ENCODE peak calls at places on chromosomes 16 and 17, in nine cellular contexts. G is body of pancreas, R is sigmoid colon, V is ovary, L is ascending aorta, T is GM06990, O is GM12865, D is foreskin fibroblast, F is fibroblast of villous mesenchyme. N is an unnamed sample.

GRCh38 chr17:72562628-72563188 is 441.9 kb downstream of the SOX9 start:
- DNase-seq in G (no peak), R (no peak), V (no peak), L (no peak), T (no peak), O (no peak), D (no peak), F (no peak), N (no peak)

GRCh38 chr17:37702605-37703004 is 42.3 kb downstream of the HNF1B start:
- DNase-seq in G (no peak), R (no peak), V (no peak), L (no peak), T (no peak), O (no peak), D (peak), F (peak), N (peak)

GRCh38 chr17:17605747-17606083 is 14.2 kb upstream of the PEMT start:
- DNase-seq in G (no peak), R (no peak), V (no peak), L (no peak), T (no peak), O (peak), D (peak), F (peak), N (peak)

GRCh38 chr16:56203052-56203451 is 11.8 kb downstream of the GNAO1 start:
- DNase-seq in G (no peak), R (no peak), V (no peak), L (no peak), T (no peak), O (peak), D (peak), F (peak), N (no peak)

GRCh38 chr16:72597938-72598337 is 426.0 kb upstream of the PMFBP1 start:
- DNase-seq in G (no peak), R (no peak), V (no peak), L (no peak), T (peak), O (peak), D (no peak), F (no peak), N (no peak)

GRCh38 chr16:81035975-81036750 is 521 bp downstream of the ATMIN start:
- DNase-seq in G (peak), R (peak), V (peak), L (peak), T (peak), O (peak), D (peak), F (peak), N (peak)

GRCh38 chr17:4004517-4005295 is 40.5 kb upstream of the ATP2A3 start:
- DNase-seq in G (peak), R (peak), V (no peak), L (peak), T (peak), O (peak), D (peak), F (peak), N (peak)

GRCh38 chr17:64741038-64741641 is 79.0 kb upstream of the SMURF2 start:
- DNase-seq in G (peak), R (no peak), V (no peak), L (peak), T (no peak), O (no peak), D (peak), F (peak), N (peak)

GRCh38 chr16:2162676-2163118 is 7.1 kb downstream of the TRAF7 start:
- DNase-seq in G (no peak), R (no peak), V (no peak), L (no peak), T (no peak), O (no peak), D (no peak), F (no peak), N (no peak)

GRCh38 chr17:76789235-76789788 is 51.4 kb downstream of the MFSD11 start:
- DNase-seq in G (no peak), R (no peak), V (no peak), L (no peak), T (no peak), O (no peak), D (no peak), F (peak), N (no peak)

GRCh38 chr16:55047331-55047730 is 116.7 kb downstream of the IRX5 start:
- DNase-seq in G (no peak), R (peak), V (no peak), L (peak), T (no peak), O (no peak), D (no peak), F (no peak), N (no peak)

GRCh38 chr16:31141489-31142108 is 6.1 kb upstream of the PRSS8 start:
- DNase-seq in G (no peak), R (peak), V (peak), L (peak), T (no peak), O (no peak), D (no peak), F (no peak), N (no peak)

GRCh38 chr16:68784721-68785120 is 47.6 kb downstream of the CDH1 start:
- DNase-seq in G (no peak), R (no peak), V (no peak), L (no peak), T (no peak), O (no peak), D (no peak), F (no peak), N (no peak)

GRCh38 chr16:62548095-62548494 is 511.9 kb upstream of the CDH8 start:
- DNase-seq in G (no peak), R (no peak), V (no peak), L (no peak), T (no peak), O (no peak), D (no peak), F (no peak), N (no peak)

GRCh38 chr16:76741623-76742022 is 449.4 kb upstream of the MON1B start:
- DNase-seq in G (no peak), R (no peak), V (no peak), L (no peak), T (no peak), O (no peak), D (peak), F (no peak), N (no peak)

GRCh38 chr17:80678621-80679020 is 134.0 kb downstream of the RPTOR start:
- DNase-seq in G (no peak), R (no peak), V (no peak), L (no peak), T (no peak), O (no peak), D (peak), F (peak), N (peak)

GRCh38 chr17:3502466-3502865 is 26.7 kb downstream of the ASPA start:
- DNase-seq in G (no peak), R (no peak), V (no peak), L (no peak), T (no peak), O (no peak), D (no peak), F (peak), N (no peak)

GRCh38 chr16:10981697-10982216 is 37.4 kb downstream of the CLEC16A start:
- DNase-seq in G (no peak), R (no peak), V (no peak), L (no peak), T (peak), O (peak), D (no peak), F (no peak), N (no peak)

GRCh38 chr17:4074831-4075495 is 67.9 kb downstream of the ZZEF1 start:
- DNase-seq in G (no peak), R (no peak), V (no peak), L (no peak), T (peak), O (peak), D (peak), F (peak), N (peak)

GRCh38 chr17:64471440-64471839 is 22.5 kb downstream of the MILR1 start:
- DNase-seq in G (no peak), R (no peak), V (no peak), L (no peak), T (no peak), O (no peak), D (no peak), F (no peak), N (no peak)

GRCh38 chr17:4751925-4752324 is 12.2 kb upstream of the CXCL16 start:
- DNase-seq in G (no peak), R (no peak), V (no peak), L (no peak), T (no peak), O (no peak), D (no peak), F (peak), N (peak)

GRCh38 chr17:68085751-68086445 is 50.4 kb downstream of the KPNA2 start:
- DNase-seq in G (no peak), R (no peak), V (no peak), L (no peak), T (peak), O (peak), D (peak), F (peak), N (no peak)

GRCh38 chr17:39676198-39676819 is 8.1 kb downstream of the PNMT start:
- DNase-seq in G (peak), R (no peak), V (no peak), L (peak), T (peak), O (peak), D (peak), F (no peak), N (peak)

GRCh38 chr17:27158390-27158789 is 135.5 kb upstream of the WSB1 start:
- DNase-seq in G (no peak), R (no peak), V (no peak), L (no peak), T (no peak), O (no peak), D (no peak), F (no peak), N (no peak)

GRCh38 chr17:46071796-46072195 is 72.7 kb downstream of the STH start:
- DNase-seq in G (no peak), R (no peak), V (no peak), L (no peak), T (no peak), O (no peak), D (no peak), F (no peak), N (no peak)

GRCh38 chr16:17414421-17414820 is 56.3 kb downstream of the XYLT1 start:
- DNase-seq in G (no peak), R (no peak), V (no peak), L (no peak), T (peak), O (peak), D (no peak), F (no peak), N (no peak)

GRCh38 chr16:64304376-64304775 is 817.5 kb downstream of the CDH11 start:
- DNase-seq in G (no peak), R (no peak), V (no peak), L (no peak), T (no peak), O (no peak), D (no peak), F (no peak), N (no peak)

GRCh38 chr17:29059281-29059680 is 16.3 kb downstream of the PIPOX start:
- DNase-seq in G (no peak), R (no peak), V (no peak), L (no peak), T (no peak), O (no peak), D (peak), F (peak), N (peak)

GRCh38 chr17:13598353-13599167 is 3.2 kb downstream of the HS3ST3A1 start:
- DNase-seq in G (no peak), R (no peak), V (no peak), L (no peak), T (no peak), O (no peak), D (no peak), F (no peak), N (no peak)

GRCh38 chr16:77335652-77336234 is 99.1 kb downstream of the ADAMTS18 start:
- DNase-seq in G (no peak), R (no peak), V (no peak), L (no peak), T (no peak), O (no peak), D (no peak), F (no peak), N (no peak)

GRCh38 chr16:85514295-85514600 is 98.9 kb upstream of the GSE1 start:
- DNase-seq in G (peak), R (peak), V (no peak), L (no peak), T (no peak), O (no peak), D (no peak), F (no peak), N (no peak)

GRCh38 chr17:41329279-41329925 is 13.9 kb upstream of the KRTAP17-1 start:
- DNase-seq in G (peak), R (no peak), V (no peak), L (no peak), T (no peak), O (no peak), D (peak), F (peak), N (peak)

GRCh38 chr17:16945141-16945493 is 26.8 kb downstream of the TNFRSF13B start:
- DNase-seq in G (no peak), R (peak), V (no peak), L (no peak), T (no peak), O (no peak), D (no peak), F (no peak), N (no peak)

GRCh38 chr16:53779186-53779585 is 75.2 kb downstream of the FTO start:
- DNase-seq in G (no peak), R (no peak), V (no peak), L (no peak), T (no peak), O (no peak), D (no peak), F (no peak), N (no peak)

GRCh38 chr16:47493358-47494337 is 32.5 kb downstream of the PHKB start:
- DNase-seq in G (no peak), R (no peak), V (no peak), L (no peak), T (peak), O (peak), D (no peak), F (no peak), N (peak)

GRCh38 chr17:51853857-51854256 is 304.7 kb downstream of the CA10 start:
- DNase-seq in G (peak), R (no peak), V (no peak), L (no peak), T (no peak), O (no peak), D (no peak), F (no peak), N (no peak)

GRCh38 chr17:64736804-64737492 is 74.8 kb upstream of the SMURF2 start:
- DNase-seq in G (peak), R (no peak), V (no peak), L (no peak), T (no peak), O (peak), D (peak), F (peak), N (peak)

DNA sequence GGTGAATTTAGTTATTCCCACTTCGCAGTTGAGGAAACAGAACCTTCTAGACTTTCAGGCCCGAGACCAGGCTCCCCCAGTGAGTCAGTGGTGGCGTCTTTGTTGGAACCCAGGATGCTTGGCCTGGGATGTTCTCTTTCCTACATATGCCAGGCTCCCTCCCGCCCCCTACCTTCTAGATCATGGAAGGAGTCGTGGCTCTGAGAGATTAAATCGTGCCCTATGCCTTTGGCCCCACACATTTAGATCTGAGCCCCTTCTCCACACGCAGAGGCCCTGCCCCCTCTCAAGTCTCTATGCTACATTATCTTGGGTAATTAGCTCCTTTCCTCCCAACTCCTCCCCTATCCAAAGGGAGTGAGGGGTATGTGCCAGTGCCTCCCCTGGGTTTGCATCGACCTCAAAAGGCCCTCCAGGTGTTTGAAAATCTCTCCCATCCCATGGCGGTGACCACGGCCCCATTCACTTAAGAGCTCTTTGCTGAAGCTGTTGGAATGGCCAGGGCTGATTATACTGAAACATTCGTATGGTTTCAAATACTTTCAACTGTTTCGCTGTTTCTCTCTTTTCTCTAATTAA is 3.0 kb downstream of the NGFR start:
- DNase-seq in G (no peak), R (no peak), V (no peak), L (no peak), T (no peak), O (no peak), D (no peak), F (no peak), N (no peak)
- TF ChIP-seq CTCF in G (no peak), R (no peak), V (no peak), L (no peak), T (no peak), O (no peak), D (no peak), F (no peak), N (no peak)

GRCh38 chr17:73641779-73642580 is 2.3 kb downstream of the SDK2 start:
- DNase-seq in G (no peak), R (no peak), V (no peak), L (no peak), T (no peak), O (no peak), D (no peak), F (no peak), N (no peak)
- H3K4me3 ChIP-seq in G (no peak), R (no peak), V (no peak), L (no peak), T (no peak), O (no peak), D (no peak), F (no peak), N (no peak)

GRCh38 chr17:69679839-69680238 is 265.3 kb downstream of the MAP2K6 start:
- DNase-seq in G (no peak), R (no peak), V (no peak), L (no peak), T (no peak), O (no peak), D (no peak), F (no peak), N (no peak)

GRCh38 chr17:69672924-69673323 is 258.4 kb downstream of the MAP2K6 start:
- DNase-seq in G (no peak), R (no peak), V (no peak), L (no peak), T (no peak), O (no peak), D (peak), F (peak), N (peak)

GRCh38 chr17:69677130-69677529 is 262.6 kb downstream of the MAP2K6 start:
- DNase-seq in G (no peak), R (no peak), V (no peak), L (no peak), T (no peak), O (no peak), D (peak), F (no peak), N (peak)
- TF ChIP-seq CTCF in G (no peak), R (no peak), V (no peak), L (no peak), T (no peak), O (no peak), D (no peak), F (peak), N (no peak)

GRCh38 chr16:4792951-4793513 is 2.1 kb upstream of the SMIM22 start:
- DNase-seq in G (no peak), R (no peak), V (no peak), L (no peak), T (no peak), O (no peak), D (no peak), F (no peak), N (no peak)

GRCh38 chr16:4797805-4798252 is 2.7 kb downstream of the SMIM22 start:
- DNase-seq in G (no peak), R (no peak), V (no peak), L (no peak), T (no peak), O (no peak), D (no peak), F (no peak), N (no peak)

GRCh38 chr16:4796982-4797804 is 2.0 kb downstream of the SMIM22 start:
- DNase-seq in G (no peak), R (no peak), V (no peak), L (no peak), T (no peak), O (no peak), D (no peak), F (no peak), N (no peak)

GRCh38 chr16:4795828-4796572 is 831 bp downstream of the SMIM22 start:
- DNase-seq in G (no peak), R (no peak), V (no peak), L (no peak), T (no peak), O (no peak), D (no peak), F (no peak), N (no peak)

DNA sequence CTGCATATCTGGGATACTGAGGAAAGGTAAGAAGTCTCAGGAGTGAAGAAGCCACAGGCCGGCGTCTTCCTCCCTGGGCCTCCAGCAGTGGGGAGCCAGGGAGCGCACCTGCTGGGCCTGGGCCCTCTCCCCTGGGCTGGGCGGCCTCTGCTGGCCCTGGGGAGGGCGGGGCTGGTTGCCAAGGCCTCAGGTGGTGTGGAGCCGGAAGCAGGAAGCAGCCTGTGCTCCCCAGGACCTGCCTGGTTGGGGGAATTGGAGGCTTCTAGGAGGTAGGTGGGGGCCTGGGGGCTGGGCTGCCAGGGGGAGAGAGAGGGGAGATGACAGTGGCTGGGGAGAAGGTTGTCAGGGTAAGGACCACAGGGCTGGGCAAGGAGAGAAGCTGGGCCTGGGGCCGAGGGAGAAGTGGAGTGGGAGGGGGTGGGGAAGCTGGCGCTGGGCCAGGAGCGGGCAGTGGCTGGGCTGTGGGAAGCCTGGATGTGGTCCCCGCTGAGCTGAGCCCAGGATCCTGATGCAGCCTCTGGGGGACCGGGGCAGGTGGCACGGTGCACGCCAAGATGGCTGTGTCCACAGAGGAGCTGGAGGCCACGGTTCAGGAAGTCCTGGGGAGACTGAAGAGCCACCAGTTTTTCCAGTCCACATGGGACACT is at the start of gene SMIM22:
- DNase-seq in G (peak), R (no peak), V (no peak), L (no peak), T (no peak), O (no peak), D (no peak), F (no peak), N (no peak)
- H3K4me3 ChIP-seq in G (peak), R (no peak), V (no peak), L (no peak), T (no peak), O (no peak), D (no peak), F (no peak), N (no peak)

GRCh38 chr16:75265911-75266701 is 14.7 kb upstream of the BCAR1 start:
- DNase-seq in G (peak), R (peak), V (peak), L (peak), T (peak), O (peak), D (peak), F (peak), N (peak)

GRCh38 chr16:75267631-75268264 is 16.3 kb upstream of the BCAR1 start:
- DNase-seq in G (peak), R (peak), V (no peak), L (peak), T (no peak), O (no peak), D (peak), F (peak), N (no peak)

GRCh38 chr16:75264531-75264998 is 13.1 kb upstream of the BCAR1 start:
- DNase-seq in G (peak), R (peak), V (peak), L (peak), T (no peak), O (no peak), D (peak), F (peak), N (peak)

GRCh38 chr16:75264999-75265910 is 13.8 kb upstream of the BCAR1 start:
- DNase-seq in G (peak), R (peak), V (peak), L (peak), T (no peak), O (no peak), D (peak), F (no peak), N (no peak)

GRCh38 chr16:75266738-75267630 is 15.6 kb upstream of the BCAR1 start:
- DNase-seq in G (no peak), R (peak), V (no peak), L (no peak), T (no peak), O (no peak), D (no peak), F (no peak), N (no peak)
- TF ChIP-seq CTCF in G (no peak), R (no peak), V (no peak), L (no peak), T (no peak), O (no peak), D (no peak), F (no peak), N (no peak)